ENCODE peak calls at places on chromosomes 3 and 15, in seven cellular contexts. D is hypothalamus, X is glomerular endothelial cell, G is glutamatergic neuron, E is RPMI8226, N is germinal center, A is H54. M is an unnamed sample.

GRCh38 chr3:30232546-30232945 is 373.9 kb upstream of the TGFBR2 start:
- DNase-seq in D (no peak), X (no peak), G (no peak), E (no peak), N (no peak), A (no peak), M (no peak)

GRCh38 chr15:79769081-79769481 is 127.7 kb downstream of the MTHFS start:
- DNase-seq in D (no peak), X (no peak), G (no peak), E (peak), N (peak), A (no peak), M (peak)

GRCh38 chr15:37098468-37099320 is 1.7 kb downstream of the MEIS2 start:
- DNase-seq in D (peak), X (no peak), G (peak), E (peak), N (peak), A (peak), M (no peak)

GRCh38 chr3:171757377-171758034 is 52.8 kb downstream of the PLD1 start:
- DNase-seq in D (no peak), X (no peak), G (no peak), E (no peak), N (no peak), A (no peak), M (no peak)

GRCh38 chr3:126752303-126753190 is 48.5 kb downstream of the CHCHD6 start:
- DNase-seq in D (peak), X (peak), G (peak), E (peak), N (peak), A (peak), M (peak)

GRCh38 chr3:139117136-139117675 is 72.5 kb upstream of the PRR23C start:
- DNase-seq in D (no peak), X (no peak), G (no peak), E (no peak), N (no peak), A (no peak), M (no peak)

GRCh38 chr3:141795719-141796435 is 32.7 kb downstream of the GRK7 start:
- DNase-seq in D (no peak), X (no peak), G (no peak), E (no peak), N (no peak), A (no peak), M (no peak)

GRCh38 chr15:72217216-72217615 is 13.8 kb downstream of the PKM start:
- DNase-seq in D (no peak), X (no peak), G (no peak), E (no peak), N (no peak), A (no peak), M (no peak)

GRCh38 chr3:102449341-102449740 is 14.5 kb downstream of the ZPLD1 start:
- DNase-seq in D (no peak), X (no peak), G (no peak), E (no peak), N (no peak), A (no peak), M (no peak)

GRCh38 chr3:176905331-176905730 is 292.0 kb downstream of the TBL1XR1 start:
- DNase-seq in D (no peak), X (no peak), G (no peak), E (no peak), N (no peak), A (no peak), M (no peak)

GRCh38 chr15:71332605-71333004 is 217.3 kb downstream of the THSD4 start:
- DNase-seq in D (no peak), X (no peak), G (no peak), E (no peak), N (no peak), A (no peak), M (no peak)

GRCh38 chr3:148006508-148006907 is 597.3 kb downstream of the ZIC1 start:
- DNase-seq in D (no peak), X (no peak), G (no peak), E (no peak), N (no peak), A (no peak), M (no peak)

GRCh38 chr3:58384381-58385090 is 49.1 kb downstream of the PDHB start:
- DNase-seq in D (no peak), X (no peak), G (no peak), E (no peak), N (no peak), A (no peak), M (no peak)

GRCh38 chr3:8629151-8630021 is 15.2 kb downstream of the SSUH2 start:
- DNase-seq in D (no peak), X (no peak), G (no peak), E (no peak), N (no peak), A (peak), M (peak)

GRCh38 chr15:62782100-62782791 is 260.3 kb upstream of the TPM1 start:
- DNase-seq in D (peak), X (peak), G (peak), E (peak), N (peak), A (peak), M (peak)

GRCh38 chr15:84992157-84992940 is 10.7 kb downstream of the PDE8A start:
- DNase-seq in D (no peak), X (no peak), G (no peak), E (no peak), N (no peak), A (peak), M (peak)

GRCh38 chr3:109806929-109807328 is 469.6 kb upstream of the DPPA4 start:
- DNase-seq in D (no peak), X (peak), G (no peak), E (no peak), N (no peak), A (peak), M (peak)

GRCh38 chr15:72179950-72180581 is 17.5 kb downstream of the GRAMD2A start:
- DNase-seq in D (peak), X (no peak), G (peak), E (no peak), N (no peak), A (no peak), M (no peak)

GRCh38 chr3:46114324-46114988 is 87.2 kb upstream of the XCR1 start:
- DNase-seq in D (no peak), X (no peak), G (no peak), E (no peak), N (no peak), A (no peak), M (no peak)

GRCh38 chr3:17120115-17120514 is 235.4 kb downstream of the PLCL2 start:
- DNase-seq in D (no peak), X (no peak), G (no peak), E (no peak), N (no peak), A (no peak), M (no peak)

GRCh38 chr3:126511291-126511690 is 6.3 kb downstream of the UROC1 start:
- DNase-seq in D (no peak), X (no peak), G (peak), E (no peak), N (no peak), A (no peak), M (no peak)

GRCh38 chr3:152146461-152146860 is 122.3 kb upstream of the MBNL1 start:
- DNase-seq in D (no peak), X (no peak), G (no peak), E (no peak), N (no peak), A (no peak), M (no peak)

GRCh38 chr15:48493084-48493762 is 152.3 kb downstream of the FBN1 start:
- DNase-seq in D (no peak), X (no peak), G (no peak), E (no peak), N (no peak), A (peak), M (no peak)

GRCh38 chr3:187706966-187707365 is 4.6 kb upstream of the RTP2 start:
- DNase-seq in D (no peak), X (no peak), G (no peak), E (peak), N (no peak), A (no peak), M (no peak)

GRCh38 chr15:61075741-61076140 is 153.4 kb downstream of the RORA start:
- DNase-seq in D (no peak), X (no peak), G (no peak), E (no peak), N (no peak), A (no peak), M (no peak)

GRCh38 chr15:85496551-85497545 is 116.4 kb downstream of the AKAP13 start:
- DNase-seq in D (no peak), X (no peak), G (no peak), E (no peak), N (no peak), A (no peak), M (no peak)

GRCh38 chr3:21944251-21944650 is 193.2 kb upstream of the ZNF385D start:
- DNase-seq in D (no peak), X (no peak), G (no peak), E (no peak), N (no peak), A (no peak), M (no peak)

GRCh38 chr15:67037694-67038093 is 27.7 kb upstream of the SMAD3 start:
- DNase-seq in D (no peak), X (no peak), G (no peak), E (no peak), N (no peak), A (no peak), M (no peak)

GRCh38 chr3:127886276-127886862 is 28.7 kb upstream of the KBTBD12 start:
- DNase-seq in D (no peak), X (no peak), G (peak), E (no peak), N (no peak), A (no peak), M (no peak)

GRCh38 chr15:84839714-84840113 is 22.6 kb downstream of the ALPK3 start:
- DNase-seq in D (no peak), X (no peak), G (no peak), E (no peak), N (no peak), A (no peak), M (no peak)

GRCh38 chr3:193813506-193813850 is 220.5 kb downstream of the OPA1 start:
- DNase-seq in D (no peak), X (no peak), G (no peak), E (no peak), N (no peak), A (no peak), M (no peak)

GRCh38 chr3:133040696-133041523 is 2.7 kb downstream of the TMEM108 start:
- DNase-seq in D (peak), X (peak), G (peak), E (peak), N (peak), A (peak), M (peak)

GRCh38 chr15:43958894-43959330 is 132.1 kb downstream of the WDR76 start:
- DNase-seq in D (no peak), X (no peak), G (no peak), E (no peak), N (no peak), A (no peak), M (peak)

GRCh38 chr3:43797794-43798193 is 107.1 kb downstream of the ABHD5 start:
- DNase-seq in D (no peak), X (no peak), G (no peak), E (no peak), N (no peak), A (no peak), M (no peak)

GRCh38 chr3:183082355-183082915 is 16.9 kb downstream of the MCCC1 start:
- DNase-seq in D (no peak), X (no peak), G (no peak), E (no peak), N (no peak), A (no peak), M (no peak)

GRCh38 chr3:87771338-87772059 is 287.3 kb downstream of the CGGBP1 start:
- DNase-seq in D (no peak), X (no peak), G (peak), E (peak), N (peak), A (no peak), M (peak)

M was measured in HCT116.